ENCODE peak calls at places on chromosomes 3 and 15, in four cellular contexts. C is K562, Z is HepG2, L is GM23338. X is an unnamed sample.

GRCh38 chr3:188680189-188680588 is 491.6 kb upstream of the TPRG1 start:
- DNase-seq in Z (no peak), C (no peak), L (no peak), X (no peak)

GRCh38 chr3:37030573-37030972 is 37.3 kb downstream of the MLH1 start:
- DNase-seq in L (no peak), C (no peak), Z (no peak), X (no peak)

GRCh38 chr3:126941721-126942270 is 41.1 kb upstream of the PLXNA1 start:
- DNase-seq in Z (no peak), C (no peak), L (no peak), X (no peak)

GRCh38 chr15:29522373-29523276 is 253.0 kb upstream of the NSMCE3 start:
- DNase-seq in Z (no peak), C (no peak), L (no peak), X (peak; percentile 54)

GRCh38 chr3:61606196-61606595 is 44.8 kb downstream of the PTPRG start:
- DNase-seq in C (no peak), Z (no peak), L (no peak), X (no peak)

GRCh38 chr3:50050361-50050760 is 38.4 kb upstream of the RBM5 start:
- DNase-seq in L (no peak), C (no peak), Z (peak; percentile 34), X (no peak)

GRCh38 chr15:78751602-78751979 is 59.7 kb downstream of the ADAMTS7 start:
- DNase-seq in C (no peak), L (no peak), Z (no peak), X (no peak)

GRCh38 chr3:42721690-42722089 is 19.1 kb upstream of the HHATL start:
- DNase-seq in L (no peak), Z (no peak), C (no peak), X (no peak)

GRCh38 chr3:94794563-94794962 is 731.7 kb downstream of the NSUN3 start:
- DNase-seq in C (no peak), L (no peak), Z (no peak), X (no peak)

GRCh38 chr3:143244516-143245063 is 125.0 kb downstream of the CHST2 start:
- DNase-seq in L (no peak), Z (no peak), C (no peak), X (no peak)

GRCh38 chr3:99250821-99251355 is 349.4 kb upstream of the DCBLD2 start:
- DNase-seq in C (no peak), L (no peak), Z (no peak), X (no peak)

GRCh38 chr3:113222412-113223086 is 11.2 kb downstream of the BOC start:
- DNase-seq in Z (no peak), L (no peak), C (no peak), X (no peak)

GRCh38 chr3:102796856-102797255 is 362.0 kb downstream of the ZPLD1 start:
- DNase-seq in C (no peak), L (no peak), Z (no peak), X (no peak)

GRCh38 chr3:180229113-180229512 is 192.4 kb upstream of the PEX5L start:
- DNase-seq in Z (no peak), C (no peak), L (peak; percentile 25), X (no peak)

GRCh38 chr3:123708531-123708930 is 123.7 kb upstream of the HACD2 start:
- DNase-seq in Z (no peak), C (no peak), L (no peak), X (no peak)

GRCh38 chr15:92076536-92076935 is 223.0 kb downstream of the SLCO3A1 start:
- DNase-seq in C (no peak), L (no peak), Z (no peak), X (no peak)

GRCh38 chr15:93929375-93930094 is 301.8 kb upstream of the MCTP2 start:
- DNase-seq in Z (no peak), L (peak; percentile 14), C (no peak), X (no peak)

GRCh38 chr3:78186404-78186803 is 1146.5 kb downstream of the ROBO2 start:
- DNase-seq in Z (no peak), C (no peak), L (no peak), X (no peak)

GRCh38 chr3:24387493-24387892 is 107.2 kb downstream of the THRB start:
- DNase-seq in L (no peak), C (no peak), Z (no peak), X (no peak)

GRCh38 chr3:140420621-140421357 is 257.1 kb upstream of the TRIM42 start:
- DNase-seq in C (no peak), Z (peak; percentile 20), L (no peak), X (peak; percentile 8)

GRCh38 chr3:5479229-5479799 is 291.8 kb downstream of the EDEM1 start:
- DNase-seq in C (peak; percentile 60), Z (no peak), L (no peak), X (peak; percentile 10)

GRCh38 chr15:43133429-43134156 is at the start of gene TMEM62:
- DNase-seq in C (peak; percentile 92), Z (peak; percentile 77), L (peak; percentile 82), X (peak; percentile 68)

GRCh38 chr15:85804481-85805165 is 9.9 kb upstream of the KLHL25 start:
- DNase-seq in Z (no peak), C (no peak), L (no peak), X (no peak)

GRCh38 chr15:87712211-87712610 is 544.3 kb downstream of the NTRK3 start:
- DNase-seq in C (no peak), Z (no peak), L (no peak), X (no peak)

GRCh38 chr15:87711011-87711410 is 545.5 kb downstream of the NTRK3 start:
- DNase-seq in Z (no peak), L (no peak), C (no peak), X (no peak)

GRCh38 chr15:87715252-87715651 is 541.3 kb downstream of the NTRK3 start:
- DNase-seq in Z (no peak), C (no peak), L (no peak), X (no peak)

GRCh38 chr15:87716422-87716821 is 540.1 kb downstream of the NTRK3 start:
- DNase-seq in Z (no peak), L (peak; percentile 61), C (no peak), X (no peak)

GRCh38 chr15:87713405-87713995 is 543.0 kb downstream of the NTRK3 start:
- DNase-seq in Z (no peak), C (no peak), L (no peak), X (no peak)
- TF ChIP-seq JUNB in Z (no peak), C (no peak), L (no peak), X (no peak)

DNA sequence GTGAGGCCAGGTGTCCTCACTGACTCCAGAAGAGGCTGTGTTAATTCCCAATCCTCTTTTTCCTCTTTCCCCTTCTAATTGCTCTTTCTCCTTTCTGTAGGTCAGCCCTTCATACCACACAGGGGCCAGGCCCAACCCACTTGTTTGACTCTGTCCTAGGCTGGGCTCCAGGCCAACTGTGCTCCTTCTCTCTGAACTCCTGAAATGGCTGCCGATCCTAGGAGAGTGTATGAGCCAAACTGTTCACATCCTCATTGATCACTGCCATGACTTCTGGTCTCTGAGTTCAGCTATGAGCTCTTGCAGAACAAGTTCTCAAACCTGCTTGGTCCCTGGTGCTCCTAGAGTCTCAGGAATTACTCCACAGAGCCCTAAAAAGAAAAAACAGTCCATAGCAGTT is 145.1 kb downstream of the VGLL4 start:
- DNase-seq in L (no peak), C (no peak), Z (peak; percentile 55), X (no peak)
- TF ChIP-seq JUNB in L (no peak), C (no peak), Z (no peak), X (no peak)

GRCh38 chr15:77698481-77698880 is 65.8 kb upstream of the LINGO1 start:
- DNase-seq in C (no peak), L (no peak), Z (no peak), X (no peak)

GRCh38 chr15:77696871-77697270 is 64.2 kb upstream of the LINGO1 start:
- DNase-seq in Z (no peak), C (no peak), L (no peak), X (no peak)

GRCh38 chr15:77697893-77698292 is 65.2 kb upstream of the LINGO1 start:
- DNase-seq in C (no peak), L (no peak), Z (no peak), X (no peak)

GRCh38 chr15:77706482-77707244 is 74.0 kb upstream of the LINGO1 start:
- DNase-seq in L (no peak), C (no peak), Z (no peak), X (no peak)

GRCh38 chr15:77702211-77702957 is 69.7 kb upstream of the LINGO1 start:
- DNase-seq in C (peak; percentile 55), Z (no peak), L (peak; percentile 93), X (peak; percentile 52)
- TF ChIP-seq JUNB in C (no peak), Z (no peak), L (no peak), X (no peak)

DNA sequence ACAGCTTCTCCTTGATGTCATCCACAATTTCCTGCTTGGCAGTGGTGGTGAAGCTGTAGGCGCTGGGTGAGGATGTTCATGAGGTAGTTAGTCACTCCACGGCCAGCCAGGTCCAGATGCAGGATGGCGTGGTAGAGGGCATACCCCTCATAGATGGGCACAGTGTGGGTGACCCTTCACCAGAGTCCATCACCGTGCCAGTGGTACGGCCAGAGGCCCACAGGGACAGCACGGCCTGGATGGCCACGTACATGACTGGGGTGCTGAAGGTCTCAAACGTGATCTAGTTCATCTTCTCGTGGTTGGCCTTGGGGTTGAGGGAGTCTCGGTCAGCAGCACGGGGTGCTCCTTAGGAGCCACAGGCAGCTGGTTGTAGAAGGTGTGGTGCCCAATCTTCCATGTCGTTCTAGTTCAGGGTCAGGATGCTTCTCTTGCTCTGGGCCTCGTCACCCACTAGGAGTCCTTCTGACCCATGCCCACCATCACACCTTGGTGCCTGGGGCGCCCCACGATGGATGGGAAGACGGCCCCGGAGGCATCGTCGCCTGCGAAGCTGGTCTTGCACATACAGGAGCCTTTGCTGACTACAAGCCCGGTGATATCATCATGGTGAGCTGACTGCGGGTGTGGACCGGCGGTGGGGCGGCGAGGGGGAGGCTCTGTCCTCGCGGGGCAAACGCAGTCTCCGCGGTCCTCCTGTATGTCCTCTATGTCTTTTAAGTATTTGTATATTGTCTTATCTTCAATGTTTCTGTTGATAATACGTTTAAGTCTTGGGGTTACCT is 1119.0 kb downstream of the NAALADL2 start:
- DNase-seq in L (no peak), C (no peak), Z (no peak), X (no peak)
- TF ChIP-seq JUNB in L (no peak), C (no peak), Z (no peak), X (no peak)

GRCh38 chr3:58568572-58569286 is 8.5 kb downstream of the FAM107A start:
- DNase-seq in Z (peak; percentile 35), C (peak; percentile 46), L (peak; percentile 81), X (peak; percentile 56)
- TF ChIP-seq JUNB in Z (no peak), C (no peak), L (no peak), X (no peak)

DNA sequence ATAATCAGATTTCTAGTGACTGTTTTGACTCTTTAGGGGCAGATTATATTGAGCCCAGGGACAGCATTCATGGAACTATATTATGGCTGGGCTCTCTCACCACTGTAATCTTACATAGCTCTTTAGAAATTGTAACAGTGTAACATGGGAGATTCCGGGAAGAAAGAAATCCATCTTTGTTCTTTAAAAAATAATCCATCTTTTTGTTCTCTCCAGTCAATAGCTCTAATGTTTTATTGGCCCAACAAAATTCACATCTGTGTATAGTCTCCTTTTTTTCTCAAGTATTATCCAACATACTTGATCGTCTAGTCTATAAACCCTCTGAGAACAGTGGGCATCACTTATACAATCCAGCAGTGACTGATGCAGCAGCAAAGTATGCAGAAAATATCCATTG is 277.1 kb upstream of the PLSCR5 start:
- DNase-seq in C (no peak), L (no peak), Z (no peak), X (no peak)
- TF ChIP-seq JUNB in C (no peak), L (no peak), Z (no peak), X (no peak)